ENCODE peak calls at places on chromosomes 1 and 21, in seven cellular contexts. H is PC-3, Y is mammary epithelial cell, V is Panc1, D is keratinocyte, P is kidney, A is lung. W is an unnamed sample.

GRCh38 chr1:71521655-71522264 is 440.9 kb upstream of the ZRANB2 start:
- DNase-seq in P (no peak), D (no peak), A (no peak), V (peak; percentile 13), H (peak; percentile 70), Y (peak; percentile 12), W (peak; percentile 51)

GRCh38 chr1:39671793-39672550 is at the start of gene NT5C1A:
- DNase-seq in D (no peak), A (no peak), P (peak; percentile 76), Y (no peak), V (no peak), H (no peak), W (no peak)

GRCh38 chr1:54283997-54284385 is 84.0 kb downstream of the MRPL37 start:
- DNase-seq in H (no peak), Y (no peak), D (no peak), P (no peak), V (no peak), A (no peak), W (no peak)

GRCh38 chr1:226309398-226310122 is 596 bp upstream of the LIN9 start:
- DNase-seq in H (peak; percentile 45), Y (no peak), D (no peak), P (peak; percentile 81), A (peak; percentile 29), V (no peak), W (no peak)

GRCh38 chr1:157407917-157408525 is 144.3 kb downstream of the FCRL5 start:
- DNase-seq in A (no peak), D (no peak), Y (no peak), V (no peak), P (no peak), H (no peak), W (no peak)

GRCh38 chr21:29892379-29892778 is 47.4 kb downstream of the GRIK1 start:
- DNase-seq in P (no peak), D (no peak), Y (no peak), A (no peak), H (no peak), V (no peak), W (no peak)

GRCh38 chr1:168947039-168947438 is 159.5 kb upstream of the ATP1B1 start:
- DNase-seq in V (no peak), H (no peak), A (no peak), P (no peak), D (no peak), Y (no peak), W (no peak)

GRCh38 chr1:155913969-155914757 is 3.0 kb upstream of the RIT1 start:
- DNase-seq in D (no peak), A (no peak), Y (no peak), H (no peak), V (no peak), P (no peak), W (no peak)

GRCh38 chr1:201039876-201040275 is 16.4 kb upstream of the KIF21B start:
- DNase-seq in V (no peak), D (no peak), A (no peak), H (no peak), P (no peak), Y (no peak), W (no peak)

GRCh38 chr21:34519013-34519412 is 7.0 kb upstream of the KCNE1 start:
- DNase-seq in A (no peak), D (no peak), P (no peak), Y (no peak), V (no peak), H (no peak), W (no peak)
- H3K36me3 ChIP-seq in A (peaks cover 26% of the 10 kb centered on the region), D (peaks cover 11% of the 10 kb centered on the region), P (peaks cover 50% of the 10 kb centered on the region), Y (no peaks in the 10 kb centered on the region), V (no peaks in the 10 kb centered on the region), H (no peaks in the 10 kb centered on the region), W (peaks cover 15% of the 10 kb centered on the region)

GRCh38 chr1:215905493-215906095 is 338.5 kb downstream of the KCTD3 start:
- DNase-seq in D (no peak), V (no peak), P (no peak), Y (no peak), H (no peak), A (no peak), W (no peak)

DNA sequence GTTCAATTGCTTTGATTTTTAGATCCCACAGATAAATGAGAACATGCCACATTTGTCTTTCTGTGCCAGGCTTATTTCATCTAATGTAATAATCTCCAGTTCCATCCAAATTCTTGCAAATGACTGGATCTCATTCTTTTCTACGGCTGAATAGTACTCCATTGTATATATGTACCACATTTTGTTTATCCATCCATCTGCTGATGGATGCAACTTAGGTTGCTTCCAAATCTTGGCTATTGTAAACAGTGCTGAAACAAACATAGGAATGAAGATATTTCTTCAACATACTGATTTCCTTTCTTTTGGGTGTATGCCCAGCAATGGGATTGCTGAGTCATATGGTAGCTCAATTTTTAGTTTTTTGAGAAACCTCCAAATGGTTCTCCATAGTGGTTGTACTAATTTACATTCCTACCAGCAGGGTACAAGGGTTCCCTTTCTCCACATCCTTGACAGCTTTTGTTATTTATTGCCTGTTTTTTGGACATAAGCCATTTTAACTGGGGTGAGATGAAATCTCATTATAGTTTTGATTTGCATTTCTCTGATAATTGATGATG is 344.4 kb downstream of the KCTD3 start:
- DNase-seq in H (peak; percentile 48), V (no peak), D (no peak), P (no peak), Y (no peak), A (no peak), W (no peak)
- TF ChIP-seq CTCF in H (peak; percentile 46), V (no peak), D (no peak), P (no peak), Y (no peak), A (no peak), W (no peak)

GRCh38 chr1:175016073-175016722 is 7.0 kb downstream of the MRPS14 start:
- DNase-seq in Y (no peak), P (no peak), D (no peak), V (no peak), H (no peak), A (no peak), W (no peak)
- H3K36me3 ChIP-seq in Y (peaks cover 34% of the 10 kb centered on the region), P (peaks cover 43% of the 10 kb centered on the region), D (peaks cover 6% of the 10 kb centered on the region), V (peaks cover 28% of the 10 kb centered on the region), H (peaks cover 13% of the 10 kb centered on the region), A (peaks cover 34% of the 10 kb centered on the region), W (peaks cover 12% of the 10 kb centered on the region)

DNA sequence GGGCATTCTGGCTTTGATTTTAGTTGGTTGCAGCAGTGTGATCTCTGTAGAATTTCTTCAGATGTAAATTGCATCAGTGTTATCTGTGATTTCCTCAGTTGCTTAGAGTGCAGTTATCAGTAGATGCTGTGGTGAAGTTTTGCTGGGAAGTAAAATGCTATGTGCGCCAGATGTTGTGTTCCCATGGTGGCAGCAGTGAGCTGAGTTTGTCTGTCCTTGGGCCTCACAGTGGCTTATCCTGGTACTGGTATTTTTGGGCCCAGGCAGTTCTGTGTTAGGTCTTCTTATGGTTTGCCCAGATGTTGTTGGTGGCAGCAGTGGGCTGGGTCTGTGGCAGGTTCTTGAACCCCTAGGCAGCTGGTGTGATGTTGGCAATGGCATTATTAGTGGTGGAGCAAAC is 1242.1 kb downstream of the PLA2G4A start:
- DNase-seq in P (no peak), V (no peak), Y (no peak), H (no peak), A (no peak), D (no peak), W (no peak)
- TF ChIP-seq CTCF in P (no peak), V (no peak), Y (no peak), H (no peak), A (no peak), D (no peak), W (no peak)

DNA sequence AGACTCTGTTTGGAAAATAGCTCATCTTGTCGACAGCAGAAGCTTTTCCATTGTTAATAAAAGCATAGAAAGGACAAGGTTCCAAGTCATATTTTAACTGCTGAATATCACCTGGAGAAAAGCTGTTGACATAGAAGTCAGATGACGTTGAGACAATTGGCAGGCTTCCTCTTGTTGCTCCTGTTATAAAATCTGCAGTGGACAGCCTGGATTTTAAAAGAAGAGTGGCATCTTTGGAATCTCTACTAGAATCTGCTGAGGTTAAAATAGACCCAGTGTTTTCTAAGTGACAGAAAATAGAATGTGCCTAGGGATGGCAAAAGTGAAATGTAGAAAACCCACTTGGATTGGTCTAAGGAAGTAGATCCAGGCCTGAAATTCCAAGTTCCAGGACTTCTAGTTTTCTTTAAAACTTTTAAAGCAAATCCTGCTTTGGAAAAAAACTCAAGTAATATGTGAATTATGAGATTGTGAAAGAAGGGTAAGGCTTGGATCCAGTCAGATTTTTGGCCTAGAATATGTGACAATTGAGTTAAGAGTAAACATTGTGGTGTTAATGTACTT is 53.6 kb upstream of the NEXN start:
- DNase-seq in A (no peak), V (peak; percentile 33), H (peak; percentile 55), P (no peak), Y (no peak), D (no peak), W (no peak)
- H3K36me3 ChIP-seq in A (no peaks in the 10 kb centered on the region), V (no peaks in the 10 kb centered on the region), H (peaks cover 4% of the 10 kb centered on the region), P (no peaks in the 10 kb centered on the region), Y (no peaks in the 10 kb centered on the region), D (peaks cover 2% of the 10 kb centered on the region), W (no peaks in the 10 kb centered on the region)

GRCh38 chr21:37546299-37546908 is 179.8 kb downstream of the DYRK1A start:
- DNase-seq in A (no peak), D (no peak), H (no peak), V (no peak), Y (no peak), P (no peak), W (no peak)
- TF ChIP-seq CTCF in A (no peak), D (no peak), H (peak; percentile 13), V (peak; percentile 32), Y (no peak), P (no peak), W (no peak)

DNA sequence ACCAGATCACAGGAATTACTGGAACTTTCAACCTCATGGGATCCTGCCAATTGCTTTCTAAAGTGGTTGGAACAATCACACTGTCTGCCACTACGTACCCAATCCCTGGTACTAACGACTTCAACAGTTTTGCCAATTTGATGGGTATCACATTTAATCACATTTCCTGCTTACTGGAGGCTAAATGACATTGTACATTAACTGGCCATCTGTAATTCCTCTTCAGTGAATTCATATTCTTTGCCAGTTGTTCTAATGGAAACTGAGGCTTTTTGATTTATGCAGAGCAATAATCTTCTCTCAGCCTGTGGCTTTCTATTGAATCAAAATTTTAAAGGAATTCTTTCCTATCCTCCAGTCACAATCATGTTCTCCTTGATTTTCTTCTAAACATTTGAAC is 38.2 kb downstream of the LGALS8 start:
- DNase-seq in V (no peak), Y (no peak), D (no peak), P (no peak), H (no peak), A (no peak), W (no peak)
- H3K36me3 ChIP-seq in V (peaks cover 62% of the 10 kb centered on the region), Y (peaks cover 39% of the 10 kb centered on the region), D (peaks cover 28% of the 10 kb centered on the region), P (peaks cover 40% of the 10 kb centered on the region), H (peaks cover 27% of the 10 kb centered on the region), A (peaks cover 48% of the 10 kb centered on the region), W (peaks cover 22% of the 10 kb centered on the region)

GRCh38 chr1:215987092-215987855 is 420.2 kb downstream of the KCTD3 start:
- DNase-seq in Y (no peak), A (no peak), D (no peak), H (no peak), P (no peak), V (no peak), W (peak; percentile 47)

DNA sequence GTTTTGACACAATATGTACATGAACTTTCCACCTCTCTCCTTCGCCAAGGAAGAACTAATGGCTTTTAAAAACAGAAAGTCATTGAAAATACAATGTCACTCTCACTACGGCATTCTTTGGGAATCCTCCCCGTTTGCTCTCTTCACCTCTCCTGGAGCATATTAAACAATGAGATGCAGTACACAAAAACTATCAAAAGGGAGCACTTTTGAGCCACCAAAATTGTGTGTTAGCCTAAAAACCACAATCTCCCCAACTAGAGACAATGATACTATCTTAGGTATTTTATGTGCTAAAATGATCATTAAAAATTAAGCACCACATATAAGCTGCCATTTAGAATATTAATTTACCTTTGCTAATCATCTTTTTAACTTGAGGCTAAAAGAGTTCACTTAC is 425.5 kb downstream of the KCTD3 start:
- DNase-seq in Y (peak; percentile 8), A (no peak), P (no peak), D (no peak), H (peak; percentile 72), V (no peak), W (peak; percentile 21)
- TF ChIP-seq CTCF in Y (peak; percentile 27), A (no peak), P (peak; percentile 24), D (peak; percentile 20), H (peak; percentile 83), V (peak; percentile 23), W (peak; percentile 9)

W was measured in bronchial epithelial cell.